ENCODE peak calls at places on chromosomes 1 and 21, in eight cellular contexts. P, R, N, T, I, Q, O and Y are unnamed samples.

GRCh38 chr1:177632923-177633322 is 336.9 kb downstream of the SEC16B start:
- DNase-seq in I (no peak), N (no peak), T (no peak), R (no peak), Q (no peak), P (no peak), O (no peak), Y (no peak)

GRCh38 chr1:228090613-228091081 is 8.1 kb downstream of the ARF1 start:
- DNase-seq in P (no peak), R (peak), N (peak), T (peak), O (peak), I (no peak), Q (no peak), Y (no peak)

GRCh38 chr1:41918450-41919043 is at the start of gene HIVEP3:
- DNase-seq in N (no peak), T (no peak), O (peak), P (no peak), I (no peak), R (no peak), Q (peak), Y (peak)

GRCh38 chr1:196774603-196775002 is at the start of gene CFHR3:
- DNase-seq in Q (no peak), R (no peak), P (no peak), I (no peak), O (no peak), T (no peak), N (no peak), Y (no peak)

GRCh38 chr1:183339556-183340167 is 78.5 kb downstream of the NMNAT2 start:
- DNase-seq in O (no peak), I (no peak), P (no peak), N (no peak), R (no peak), Q (no peak), T (no peak), Y (no peak)

GRCh38 chr1:151005729-151006330 is 872 bp downstream of the MINDY1 start:
- DNase-seq in O (no peak), I (no peak), P (no peak), R (no peak), T (no peak), Q (no peak), N (no peak), Y (no peak)

GRCh38 chr1:165633624-165634023 is 2.6 kb downstream of the MGST3 start:
- DNase-seq in O (no peak), T (no peak), Q (no peak), N (no peak), R (no peak), I (no peak), P (no peak), Y (peak)

GRCh38 chr1:243850013-243850367 is at the start of gene AKT3:
- DNase-seq in R (peak), O (no peak), T (no peak), Q (peak), I (no peak), P (no peak), N (peak), Y (no peak)

GRCh38 chr1:34987018-34987417 is 1.9 kb upstream of the TMEM35B start:
- DNase-seq in Q (no peak), N (no peak), O (no peak), T (no peak), I (no peak), R (no peak), P (no peak), Y (no peak)

GRCh38 chr21:33286600-33287456 is 20.7 kb downstream of the IL10RB start:
- DNase-seq in Q (no peak), N (no peak), I (peak), P (peak), R (peak), O (peak), T (peak), Y (peak)

GRCh38 chr1:241762713-241763339 is 85.2 kb upstream of the EXO1 start:
- DNase-seq in P (no peak), N (no peak), O (no peak), R (no peak), I (no peak), T (no peak), Q (no peak), Y (no peak)

GRCh38 chr1:222369991-222370910 is 177.7 kb downstream of the HHIPL2 start:
- DNase-seq in I (no peak), N (no peak), O (no peak), Q (peak), R (no peak), P (no peak), T (no peak), Y (no peak)

GRCh38 chr1:39995973-39996393 is 41.0 kb downstream of the MFSD2A start:
- DNase-seq in I (no peak), Q (no peak), P (no peak), T (no peak), R (no peak), O (no peak), N (no peak), Y (no peak)

GRCh38 chr1:94020764-94021579 is 100.0 kb downstream of the ABCA4 start:
- DNase-seq in O (no peak), Q (peak), T (no peak), R (no peak), P (no peak), I (no peak), N (no peak), Y (peak)

GRCh38 chr1:181152892-181153633 is 64.6 kb downstream of the IER5 start:
- DNase-seq in N (peak), T (peak), O (peak), Q (peak), P (peak), I (peak), R (peak), Y (no peak)

GRCh38 chr1:200191993-200192392 is 164.5 kb downstream of the NR5A2 start:
- DNase-seq in N (no peak), I (no peak), P (no peak), O (no peak), Q (no peak), R (no peak), T (no peak), Y (no peak)

GRCh38 chr1:37495875-37496274 is 18.7 kb downstream of the MEAF6 start:
- DNase-seq in N (no peak), I (no peak), Q (no peak), T (no peak), P (no peak), O (no peak), R (no peak), Y (peak)

GRCh38 chr1:45685308-45686080 is 839 bp downstream of the GPBP1L1 start:
- DNase-seq in Q (peak), I (no peak), N (no peak), O (no peak), T (no peak), R (no peak), P (no peak), Y (no peak)

GRCh38 chr1:211571998-211572397 is 7.0 kb downstream of the SLC30A1 start:
- DNase-seq in T (no peak), R (no peak), Q (no peak), O (no peak), N (no peak), I (no peak), P (no peak), Y (no peak)

GRCh38 chr1:225769687-225770086 is 7.9 kb upstream of the SRP9 start:
- DNase-seq in R (no peak), O (no peak), P (no peak), Q (no peak), I (no peak), N (no peak), T (no peak), Y (no peak)

GRCh38 chr1:95793893-95794292 is 559.9 kb downstream of the RWDD3 start:
- DNase-seq in P (no peak), Q (peak), R (no peak), I (no peak), T (no peak), O (no peak), N (no peak), Y (no peak)

GRCh38 chr1:42935313-42935624 is 23.4 kb downstream of the SLC2A1 start:
- DNase-seq in Q (no peak), N (peak), T (no peak), P (no peak), R (peak), I (no peak), O (peak), Y (no peak)

GRCh38 chr1:201731592-201731991 is 97.4 kb upstream of the IPO9 start:
- DNase-seq in T (no peak), P (peak), Q (peak), I (no peak), O (no peak), R (no peak), N (no peak), Y (no peak)

GRCh38 chr1:86757272-86757984 is 53.1 kb downstream of the SH3GLB1 start:
- DNase-seq in I (no peak), N (no peak), Q (no peak), P (no peak), R (no peak), T (peak), O (no peak), Y (no peak)

GRCh38 chr1:59034925-59035324 is 251.1 kb upstream of the JUN start:
- DNase-seq in N (no peak), I (no peak), R (no peak), P (no peak), O (no peak), T (no peak), Q (no peak), Y (no peak)

GRCh38 chr1:54318415-54318814 is 87.8 kb downstream of the SSBP3 start:
- DNase-seq in Q (no peak), P (no peak), T (no peak), N (no peak), I (no peak), R (no peak), O (no peak), Y (no peak)

GRCh38 chr1:202076050-202076511 is 46.6 kb upstream of the GPR37L1 start:
- DNase-seq in N (no peak), Q (peak), R (peak), O (peak), P (no peak), I (no peak), T (no peak), Y (no peak)

GRCh38 chr1:23657659-23658275 is 33.8 kb upstream of the RPL11 start:
- DNase-seq in I (peak), T (peak), N (no peak), O (peak), Q (peak), P (peak), R (peak), Y (no peak)

GRCh38 chr1:230166366-230167132 is 99.5 kb downstream of the GALNT2 start:
- DNase-seq in N (no peak), T (no peak), P (no peak), O (no peak), Q (no peak), R (no peak), I (no peak), Y (no peak)

GRCh38 chr21:39350094-39351006 is 1.5 kb upstream of the HMGN1 start:
- DNase-seq in Q (no peak), I (no peak), T (no peak), O (no peak), R (no peak), N (no peak), P (no peak), Y (no peak)
- H3K27ac ChIP-seq in Q (peak), I (peak), T (no peak), O (peak), R (peak), N (peak), P (peak), Y (peak)

GRCh38 chr1:27562021-27562420 is 41.9 kb downstream of the AHDC1 start:
- DNase-seq in P (peak), R (no peak), Q (no peak), O (no peak), T (peak), I (no peak), N (no peak), Y (no peak)

GRCh38 chr1:27564710-27565649 is 39.0 kb downstream of the AHDC1 start:
- DNase-seq in O (peak), N (no peak), P (peak), I (no peak), R (no peak), T (peak), Q (no peak), Y (no peak)

GRCh38 chr1:27562483-27563406 is 41.2 kb downstream of the AHDC1 start:
- DNase-seq in P (peak), I (no peak), N (no peak), O (peak), R (no peak), Q (no peak), T (no peak), Y (no peak)

GRCh38 chr1:27564264-27564579 is 39.7 kb downstream of the AHDC1 start:
- DNase-seq in R (no peak), I (no peak), T (no peak), N (no peak), Q (no peak), P (no peak), O (no peak), Y (no peak)

DNA sequence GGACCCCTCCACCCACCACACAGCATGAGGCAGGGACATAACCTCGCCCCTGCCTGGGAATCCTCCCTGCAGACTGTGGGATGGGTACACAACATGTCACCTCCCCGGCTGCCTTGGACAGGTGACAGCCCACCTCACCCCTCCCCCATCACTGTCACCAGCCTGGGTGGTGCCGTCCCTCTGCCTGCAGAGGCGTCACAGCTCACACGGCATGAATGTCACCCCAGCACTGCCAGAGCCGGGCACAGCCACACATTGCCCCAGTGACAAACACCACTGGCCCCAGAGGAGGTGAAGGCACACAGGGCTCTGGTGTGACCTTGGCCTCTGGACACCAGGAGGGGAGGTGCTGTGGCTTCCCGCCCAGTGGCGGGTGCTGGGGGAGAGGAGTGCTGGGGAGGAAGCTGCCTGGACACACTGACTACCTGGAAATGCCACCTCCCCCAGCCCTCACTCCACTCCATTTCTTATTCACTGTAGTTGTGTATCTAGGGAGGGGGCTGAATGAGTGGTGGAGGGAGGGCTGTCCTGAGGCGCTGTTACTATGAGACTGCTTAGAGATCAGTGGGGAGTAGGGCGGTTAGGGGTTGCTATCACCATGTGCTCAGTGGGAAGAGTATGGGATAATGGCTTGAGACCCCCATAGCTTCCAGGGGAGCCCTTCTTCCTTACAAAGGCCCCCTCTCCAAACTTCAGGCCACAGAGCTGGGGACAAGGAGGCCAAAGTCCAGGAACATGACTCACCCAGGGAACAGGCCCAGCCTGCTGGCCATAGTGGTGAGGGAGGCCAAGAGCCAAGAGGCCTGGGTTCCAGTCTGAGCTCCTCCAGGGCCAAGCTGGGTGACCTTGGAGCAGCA is 40.3 kb downstream of the AHDC1 start:
- DNase-seq in O (peak), Q (no peak), R (peak), N (no peak), T (peak), I (peak), P (peak), Y (peak)
- H3K4me3 ChIP-seq in O (no peak), Q (no peak), R (no peak), N (no peak), T (no peak), I (no peak), P (peak), Y (peak)

GRCh38 chr1:22043175-22043769 is 9.2 kb upstream of the CDC42 start:
- DNase-seq in P (no peak), R (peak), T (no peak), N (peak), I (no peak), O (no peak), Q (no peak), Y (peak)
- H3K27ac ChIP-seq in P (no peak), R (peak), T (no peak), N (peak), I (no peak), O (no peak), Q (no peak), Y (no peak)

DNA sequence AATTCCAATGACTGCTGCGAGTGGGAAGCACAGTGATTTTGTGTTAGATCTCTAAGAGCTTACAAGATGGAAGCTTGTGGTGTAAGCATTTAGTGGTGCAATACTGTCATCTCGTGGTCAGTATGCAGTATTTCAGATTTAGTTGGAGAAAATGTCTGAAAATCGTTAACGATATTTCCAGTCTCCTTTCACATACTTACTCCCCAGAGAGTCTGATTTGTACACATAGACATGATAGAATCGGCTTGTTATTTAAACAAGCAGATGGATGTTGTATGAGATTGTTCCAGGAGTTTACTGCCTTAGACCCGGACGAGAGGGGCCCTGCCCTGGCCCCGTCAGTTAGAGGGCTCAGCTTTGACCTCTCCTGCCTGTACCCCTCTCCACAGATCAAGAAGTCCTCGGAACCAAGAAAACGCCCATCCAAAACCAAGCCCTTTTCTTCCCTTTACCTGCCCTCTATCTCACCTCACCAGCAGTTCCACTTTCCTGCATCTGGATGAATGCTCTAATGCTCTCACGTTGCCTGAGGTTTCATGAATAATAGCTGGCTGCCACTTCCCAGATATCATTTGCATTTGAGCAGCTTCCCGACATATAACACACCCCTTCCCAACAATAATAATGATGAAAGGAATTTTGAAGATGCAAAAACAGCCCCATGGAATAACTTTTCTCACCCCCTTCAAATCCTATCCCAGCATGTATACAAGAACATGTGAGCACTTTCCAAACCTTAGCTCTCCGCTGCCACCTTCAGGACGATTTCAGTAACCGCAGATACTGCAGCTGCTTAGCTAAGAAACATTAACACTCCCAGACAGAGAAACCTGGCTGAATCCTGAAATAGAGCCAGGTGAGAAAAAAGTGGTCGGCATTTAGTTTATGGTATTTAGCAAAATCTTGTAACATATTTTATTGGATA is 247.3 kb downstream of the LTN1 start:
- DNase-seq in I (peak), N (peak), T (peak), R (peak), Q (peak), O (peak), P (peak), Y (peak)
- H3K4me3 ChIP-seq in I (peak), N (peak), T (peak), R (peak), Q (no peak), O (no peak), P (peak), Y (peak)

GRCh38 chr21:35225573-35225972 is 176.5 kb upstream of the RUNX1 start:
- DNase-seq in T (no peak), O (no peak), I (no peak), R (no peak), N (no peak), P (no peak), Q (no peak), Y (no peak)
- H3K27ac ChIP-seq in T (no peak), O (no peak), I (no peak), R (no peak), N (no peak), P (peak), Q (no peak), Y (peak)

DNA sequence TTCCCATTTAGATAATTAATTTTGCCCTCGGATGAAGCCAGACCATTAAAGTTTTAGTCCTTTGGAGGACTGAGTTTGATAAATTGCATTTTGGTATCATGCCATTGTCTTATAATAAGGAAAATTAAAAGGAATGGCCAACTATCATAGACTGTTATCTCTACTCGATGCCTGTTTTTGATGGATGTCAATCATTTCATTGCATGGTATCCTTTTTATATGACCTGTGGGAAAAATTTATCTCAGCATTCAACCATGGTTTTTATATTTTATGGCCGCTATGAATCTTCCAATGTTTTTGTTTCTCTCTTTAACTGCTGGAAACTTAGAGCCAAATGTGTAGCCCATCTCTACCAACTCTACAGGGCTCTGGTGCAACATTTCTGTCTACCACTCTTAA is 9.9 kb upstream of the CCT8 start:
- DNase-seq in Q (no peak), N (no peak), O (no peak), P (no peak), R (no peak), I (no peak), T (no peak), Y (no peak)
- H3K4me3 ChIP-seq in Q (no peak), N (no peak), O (no peak), P (no peak), R (no peak), I (no peak), T (no peak), Y (no peak)

DNA sequence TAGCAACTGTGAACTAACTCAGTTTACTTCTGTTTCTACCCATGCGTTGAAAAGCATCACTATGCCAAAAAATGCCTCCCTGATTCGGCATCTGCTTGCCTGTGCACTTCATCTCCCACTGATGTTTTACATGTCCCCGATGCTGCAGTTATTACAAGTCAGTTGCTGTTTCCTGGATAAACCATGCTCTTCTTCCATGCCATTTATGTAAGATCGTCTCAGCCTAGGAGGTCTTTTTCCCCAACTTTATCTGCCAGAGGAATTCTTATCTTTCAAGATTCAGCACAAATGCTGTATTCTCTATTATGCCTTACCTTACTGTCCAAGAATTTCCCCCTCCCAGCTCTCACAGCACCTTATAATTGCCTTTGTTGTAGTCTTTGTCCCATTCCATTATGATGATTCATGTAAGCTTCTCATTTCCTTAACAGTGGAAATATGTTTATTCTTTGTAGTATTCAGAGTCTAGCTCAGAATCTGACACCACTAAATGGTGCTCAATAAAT is 30.0 kb downstream of the PRKACB start:
- DNase-seq in T (no peak), O (no peak), I (no peak), P (no peak), Q (no peak), R (no peak), N (no peak), Y (peak)
- H3K27ac ChIP-seq in T (no peak), O (no peak), I (no peak), P (no peak), Q (no peak), R (no peak), N (no peak), Y (peak)

GRCh38 chr1:203463469-203464062 is 12.0 kb upstream of the PRELP start:
- DNase-seq in N (no peak), T (no peak), P (no peak), I (no peak), O (no peak), R (no peak), Q (no peak), Y (no peak)
- H3K4me3 ChIP-seq in N (no peak), T (no peak), P (no peak), I (no peak), O (no peak), R (no peak), Q (no peak), Y (no peak)

GRCh38 chr1:186499571-186499970 is 38.7 kb upstream of the PDC start:
- DNase-seq in N (no peak), O (no peak), R (no peak), P (no peak), Q (no peak), T (no peak), I (no peak), Y (no peak)
- H3K27ac ChIP-seq in N (no peak), O (no peak), R (no peak), P (no peak), Q (no peak), T (no peak), I (no peak), Y (no peak)

GRCh38 chr1:245807306-245807705 is 652.5 kb downstream of the KIF26B start:
- DNase-seq in P (no peak), I (no peak), N (no peak), R (no peak), O (no peak), T (no peak), Q (no peak), Y (no peak)
- H3K4me3 ChIP-seq in P (no peak), I (no peak), N (no peak), R (no peak), O (no peak), T (no peak), Q (no peak), Y (no peak)